ENCODE peak calls at places on chromosome 12, in six cellular contexts. V is psoas muscle, Y is ovary, R is left ventricle myocardium inferior, E is H1, S is lower lobe of right lung. B is an unnamed sample.

GRCh38 chr12:31324845-31325523 is 966 bp downstream of the SINHCAF start:
- DNase-seq in E (no peak), S (peak), V (peak), R (peak), Y (peak), B (peak)

GRCh38 chr12:109727039-109727723 is 13.6 kb downstream of the FAM222A start:
- DNase-seq in E (no peak), S (peak), Y (no peak), R (peak), V (peak), B (no peak)

GRCh38 chr12:59076611-59077010 is 156.3 kb upstream of the LRIG3 start:
- DNase-seq in R (no peak), V (no peak), Y (no peak), E (no peak), S (no peak), B (no peak)

GRCh38 chr12:115470977-115471376 is 787.0 kb upstream of the TBX3 start:
- DNase-seq in V (no peak), E (no peak), R (no peak), Y (no peak), S (no peak), B (no peak)

GRCh38 chr12:124919646-124920352 is 5.3 kb upstream of the UBC start:
- DNase-seq in E (no peak), R (no peak), S (no peak), V (no peak), Y (no peak), B (peak)

GRCh38 chr12:47188576-47189441 is 109.0 kb upstream of the AMIGO2 start:
- DNase-seq in Y (peak), E (no peak), R (no peak), S (no peak), V (no peak), B (peak)

GRCh38 chr12:91778938-91779400 is 366.7 kb downstream of the BTG1 start:
- DNase-seq in R (no peak), Y (peak), E (no peak), S (no peak), V (no peak), B (peak)

GRCh38 chr12:31950492-31950891 is 8.7 kb upstream of the RESF1 start:
- DNase-seq in Y (no peak), V (no peak), E (no peak), S (no peak), R (no peak), B (peak)

GRCh38 chr12:54206807-54207206 is 18.0 kb upstream of the SMUG1 start:
- DNase-seq in R (no peak), V (no peak), E (no peak), S (no peak), Y (no peak), B (no peak)

GRCh38 chr12:116551952-116552749 is 7.0 kb upstream of the MAP1LC3B2 start:
- DNase-seq in R (no peak), E (no peak), V (no peak), S (no peak), Y (no peak), B (peak)

GRCh38 chr12:111451649-111452129 is 46.0 kb downstream of the SH2B3 start:
- DNase-seq in Y (no peak), V (no peak), S (no peak), R (no peak), E (no peak), B (peak)

GRCh38 chr12:26629864-26630263 is 203.1 kb downstream of the ITPR2 start:
- DNase-seq in S (no peak), R (no peak), Y (no peak), V (no peak), E (no peak), B (peak)

GRCh38 chr12:49971141-49971540 is 1.6 kb upstream of the AQP6 start:
- DNase-seq in S (no peak), Y (no peak), R (no peak), E (no peak), V (no peak), B (no peak)

GRCh38 chr12:26715232-26715631 is 117.8 kb downstream of the ITPR2 start:
- DNase-seq in R (no peak), E (no peak), V (no peak), S (no peak), Y (no peak), B (no peak)

GRCh38 chr12:13864081-13864673 is 117.2 kb downstream of the GRIN2B start:
- DNase-seq in S (peak), V (peak), R (peak), E (peak), Y (peak), B (peak)

GRCh38 chr12:69732088-69732487 is 6.6 kb upstream of the RAB3IP start:
- DNase-seq in Y (no peak), R (no peak), V (no peak), S (no peak), E (no peak), B (no peak)

GRCh38 chr12:121786441-121786825 is 7.1 kb downstream of the RHOF start:
- DNase-seq in V (peak), E (no peak), R (no peak), Y (no peak), S (peak), B (peak)

GRCh38 chr12:45268672-45269406 is 52.9 kb downstream of the ANO6 start:
- DNase-seq in E (no peak), Y (peak), S (peak), R (peak), V (peak), B (peak)

GRCh38 chr12:4826909-4827308 is 82.8 kb upstream of the KCNA1 start:
- DNase-seq in S (no peak), V (no peak), Y (no peak), E (no peak), R (no peak), B (no peak)

GRCh38 chr12:49549735-49550710 is 11.2 kb downstream of the KCNH3 start:
- DNase-seq in R (no peak), V (no peak), S (no peak), Y (no peak), E (no peak), B (no peak)

GRCh38 chr12:61916856-61917255 is 343.3 kb upstream of the USP15 start:
- DNase-seq in R (no peak), Y (no peak), S (no peak), V (no peak), E (peak), B (no peak)

GRCh38 chr12:117774986-117775775 is 193.6 kb downstream of the KSR2 start:
- DNase-seq in Y (no peak), V (no peak), E (no peak), S (no peak), R (no peak), B (peak)

GRCh38 chr12:56431850-56432249 is 17.4 kb downstream of the TIMELESS start:
- DNase-seq in V (no peak), Y (no peak), S (no peak), E (no peak), R (no peak), B (peak)

GRCh38 chr12:108495054-108495453 is 20.0 kb upstream of the FICD start:
- DNase-seq in E (no peak), R (no peak), V (no peak), Y (no peak), S (no peak), B (peak)

GRCh38 chr12:40745386-40745785 is 53.1 kb downstream of the CNTN1 start:
- DNase-seq in R (no peak), E (no peak), V (no peak), S (no peak), Y (no peak), B (no peak)

GRCh38 chr12:55659486-55660385 is 23.0 kb downstream of the OR10P1 start:
- DNase-seq in S (no peak), E (no peak), Y (peak), V (no peak), R (peak), B (peak)

GRCh38 chr12:128266559-128267245 is at the start of gene TMEM132C:
- DNase-seq in E (no peak), Y (no peak), V (no peak), S (no peak), R (no peak), B (no peak)

GRCh38 chr12:128408669-128409068 is 141.7 kb downstream of the TMEM132C start:
- DNase-seq in R (no peak), V (no peak), S (no peak), E (no peak), Y (no peak), B (no peak)

GRCh38 chr12:112005419-112006395 is 7.3 kb downstream of the TMEM116 start:
- DNase-seq in S (peak), V (no peak), R (no peak), Y (no peak), E (no peak), B (peak)

GRCh38 chr12:130053641-130054040 is 108.6 kb upstream of the FZD10 start:
- DNase-seq in R (no peak), E (no peak), S (no peak), V (no peak), Y (no peak), B (no peak)

GRCh38 chr12:68613209-68613904 is 2.7 kb downstream of the RAP1B start:
- DNase-seq in Y (no peak), E (no peak), R (no peak), S (no peak), V (no peak), B (no peak)

GRCh38 chr12:116421785-116422538 is 137.2 kb upstream of the MAP1LC3B2 start:
- DNase-seq in E (no peak), V (no peak), R (no peak), Y (no peak), S (no peak), B (no peak)

GRCh38 chr12:93676408-93677194 is 574 bp upstream of the CRADD start:
- DNase-seq in R (no peak), E (no peak), V (no peak), S (no peak), Y (no peak), B (no peak)

GRCh38 chr12:10562306-10562933 is 51.0 kb downstream of the MAGOHB start:
- DNase-seq in Y (no peak), R (no peak), S (no peak), E (no peak), V (no peak), B (peak)
- TF ChIP-seq CTCF in Y (peak), R (peak), S (peak), E (peak), V (peak), B (peak)

GRCh38 chr12:85835417-85835809 is 796 bp downstream of the RASSF9 start:
- DNase-seq in E (no peak), R (no peak), V (no peak), Y (no peak), S (no peak), B (no peak)
- H3K4me3 ChIP-seq in E (no peak), R (peak), V (peak), Y (peak), S (peak), B (no peak)

GRCh38 chr12:84911331-84912190 is 1.0 kb downstream of the SLC6A15 start:
- DNase-seq in V (peak), Y (peak), S (no peak), R (no peak), E (peak), B (peak)

GRCh38 chr12:84910549-84911241 is 1.9 kb downstream of the SLC6A15 start:
- DNase-seq in Y (no peak), S (no peak), E (no peak), R (no peak), V (no peak), B (peak)

GRCh38 chr12:84913151-84913550 is 552 bp upstream of the SLC6A15 start:
- DNase-seq in R (no peak), V (no peak), E (no peak), S (no peak), Y (no peak), B (peak)

DNA sequence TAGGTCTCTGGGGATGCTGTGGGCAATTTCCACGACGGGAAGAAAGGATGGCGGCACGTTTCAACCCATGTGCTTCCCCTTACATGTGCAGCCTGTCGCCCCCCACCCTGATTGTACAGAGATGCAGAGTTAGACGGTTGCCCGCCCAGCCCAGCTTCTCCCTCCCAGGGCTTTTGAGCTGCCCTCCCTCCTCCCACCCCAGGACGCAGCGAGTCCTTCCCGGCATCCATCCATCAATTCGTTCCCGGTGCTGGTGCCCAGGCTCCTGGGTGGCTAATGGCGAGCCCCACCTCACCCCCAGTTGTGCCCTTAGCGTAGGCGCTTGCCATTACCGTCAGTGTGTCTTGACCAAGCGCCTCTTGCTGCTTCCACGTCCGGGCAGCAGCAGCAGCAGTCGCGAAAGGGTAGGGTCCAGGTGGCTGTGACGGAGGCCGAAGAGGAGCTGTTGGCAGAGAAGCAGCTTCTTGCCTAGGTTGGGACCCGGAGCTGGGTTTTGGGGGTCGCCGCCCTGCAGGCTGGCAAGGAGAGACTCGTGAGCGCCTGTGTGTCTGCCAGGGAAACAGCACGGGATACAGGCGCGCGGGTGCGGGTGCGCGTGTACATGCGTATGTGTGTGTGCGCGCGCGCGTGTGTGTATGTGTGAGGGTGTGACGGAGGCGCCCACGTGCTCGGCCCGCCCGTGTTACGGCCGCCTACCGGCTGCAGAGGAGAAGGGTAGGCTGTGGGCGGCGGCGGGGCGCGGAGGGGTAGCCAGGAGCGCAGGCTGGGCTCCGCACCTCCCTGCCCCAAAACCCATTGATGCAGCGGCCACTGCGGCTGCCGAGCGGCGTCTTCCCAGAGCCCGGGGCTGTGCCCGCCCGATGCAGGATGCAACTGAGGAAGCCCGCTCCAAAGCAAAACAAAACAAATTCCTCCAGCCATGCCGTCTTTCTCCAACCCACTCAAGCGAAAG is at the start of gene SLC6A15:
- DNase-seq in Y (peak), S (peak), E (no peak), V (peak), R (no peak), B (peak)
- TF ChIP-seq CTCF in Y (no peak), S (no peak), E (peak), V (no peak), R (peak), B (peak)

DNA sequence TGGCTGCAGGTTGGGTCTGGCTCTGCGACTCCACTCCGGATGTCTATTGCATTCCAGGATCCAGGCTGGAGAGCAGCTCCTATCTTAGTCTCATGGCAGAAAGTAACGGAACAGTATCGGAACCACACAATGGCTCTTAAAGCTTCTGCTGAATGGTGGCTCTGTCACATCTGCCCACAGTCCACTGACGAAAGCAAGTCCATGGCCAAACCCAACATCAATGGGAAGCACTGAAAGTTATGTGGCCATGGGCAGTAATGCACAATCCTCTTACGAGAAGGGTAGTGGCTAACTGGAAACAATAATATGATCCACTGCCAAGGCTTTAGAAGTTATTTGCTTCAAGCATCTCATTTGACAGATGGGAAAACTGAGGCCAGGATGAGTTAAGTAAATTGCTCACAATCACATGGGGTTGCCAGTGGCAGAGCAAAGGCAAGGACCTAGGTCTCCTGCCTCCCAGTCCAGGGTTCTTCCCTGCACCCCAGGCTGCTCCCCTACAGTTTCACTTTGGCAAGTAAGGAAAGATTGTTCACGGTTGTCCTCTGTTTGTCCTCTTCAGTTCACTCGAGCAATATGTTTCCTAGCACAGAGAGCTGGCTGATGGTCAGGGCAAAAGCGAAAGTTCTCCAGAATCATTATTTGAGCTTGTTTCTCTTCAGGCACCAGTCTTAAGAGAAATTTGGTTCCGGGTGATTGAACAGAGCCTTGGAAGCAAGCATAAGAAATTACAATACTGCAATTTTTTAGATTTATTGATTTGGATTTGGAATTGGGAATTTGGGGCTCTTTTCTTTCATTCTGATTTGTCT is 54.2 kb downstream of the CKAP4 start:
- DNase-seq in E (no peak), R (no peak), V (no peak), S (no peak), Y (no peak), B (no peak)
- H3K4me3 ChIP-seq in E (no peak), R (no peak), V (no peak), S (no peak), Y (no peak), B (no peak)

GRCh38 chr12:12007001-12007712 is 63.6 kb upstream of the BCL2L14 start:
- DNase-seq in Y (no peak), E (no peak), S (no peak), V (no peak), R (no peak), B (no peak)
- TF ChIP-seq CTCF in Y (no peak), E (no peak), S (no peak), V (no peak), R (no peak), B (no peak)

GRCh38 chr12:6854036-6854435 is 2.1 kb downstream of the USP5 start:
- DNase-seq in V (no peak), E (no peak), Y (no peak), R (no peak), S (no peak), B (no peak)
- H3K4me3 ChIP-seq in V (peak), E (no peak), Y (no peak), R (no peak), S (no peak), B (no peak)

DNA sequence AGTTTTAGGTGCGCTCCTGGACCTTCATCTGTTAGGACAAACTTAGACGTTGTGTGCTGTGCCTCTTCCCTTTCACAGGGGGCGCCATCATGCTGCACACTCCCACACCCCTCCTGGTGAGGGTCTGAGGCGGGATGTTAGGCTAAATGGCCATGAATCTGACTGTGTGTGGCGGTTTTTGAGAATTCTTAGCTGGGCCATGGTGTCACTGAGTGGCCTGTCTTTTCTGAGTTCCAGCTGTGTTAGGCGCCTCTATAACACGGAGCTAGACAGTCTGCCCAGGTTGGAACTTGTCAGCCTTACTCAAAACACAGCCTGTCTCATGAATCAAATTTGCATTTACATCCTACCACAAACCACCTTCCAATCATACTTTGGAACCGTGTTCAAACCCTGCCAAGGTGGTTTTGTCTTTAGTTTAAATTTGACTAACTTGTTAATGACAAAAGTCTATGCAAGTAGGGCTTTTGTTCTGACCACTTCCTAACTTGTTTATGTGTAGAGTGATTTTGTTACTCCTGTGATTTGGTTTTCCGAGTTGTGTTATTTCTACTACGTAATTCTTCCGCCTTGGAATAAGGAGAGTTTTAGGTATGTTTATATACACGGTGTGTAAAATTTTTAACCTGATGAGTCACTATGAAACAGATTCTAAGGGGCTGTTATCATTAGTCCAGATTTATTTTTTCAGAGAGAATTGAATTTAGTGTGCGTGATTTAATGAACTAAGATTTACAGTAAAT is 19.6 kb downstream of the ACVR1B start:
- DNase-seq in V (no peak), R (no peak), Y (no peak), S (no peak), E (no peak), B (peak)
- TF ChIP-seq CTCF in V (peak), R (peak), Y (no peak), S (peak), E (peak), B (peak)